ENCODE peak calls at places on chromosomes 7 and 10, in six cellular contexts. S is kidney; J is erythroblast; R is posterior cingulate gyrus; M is activated T-helper 1 cell treated with anti-CD3 and anti-CD28 coated beads, Interleukin-12 subunit alpha, Interleukin-12 subunit beta, Interleukin-2, Interleukin-4 antibody, amounts not matched to agents 30 ng/mL and 10 ng/mL and 1 ng/mL, durations not matched to agents 14 hours and 24 hours and 36 hours; H is GF-D8. Q is an unnamed sample.
A peak's percentile ranks its signal among the peaks of the same experiment; 100 is the strongest.

GRCh38 chr10:42937048-42937447 is 139.8 kb upstream of the RET start:
- DNase-seq in R (no peak), H (no peak), S (peak; percentile 12), J (no peak), M (no peak), Q (no peak)

GRCh38 chr10:70832852-70833542 is 17.2 kb downstream of the SGPL1 start:
- DNase-seq in H (no peak), S (no peak), M (no peak), R (no peak), J (no peak), Q (no peak)

GRCh38 chr7:131238260-131238940 is 89.3 kb upstream of the MKLN1 start:
- DNase-seq in H (no peak), S (no peak), R (no peak), J (no peak), M (no peak), Q (no peak)

GRCh38 chr7:152577339-152577738 is 98.6 kb downstream of the XRCC2 start:
- DNase-seq in H (no peak), J (no peak), R (no peak), S (no peak), M (no peak), Q (peak; percentile 20)

GRCh38 chr7:154927624-154928125 is 75.2 kb downstream of the PAXIP1 start:
- DNase-seq in M (peak; percentile 53), H (peak; percentile 52), R (no peak), S (no peak), J (peak; percentile 88), Q (no peak)

GRCh38 chr10:47027108-47027811 is 116.0 kb downstream of the PTPN20 start:
- DNase-seq in R (no peak), H (no peak), M (no peak), S (no peak), J (no peak), Q (peak; percentile 82)

GRCh38 chr10:77537051-77537450 is 100.6 kb downstream of the KCNMA1 start:
- DNase-seq in M (no peak), S (no peak), J (no peak), H (no peak), R (no peak), Q (no peak)

GRCh38 chr7:117730404-117730803 is 142.8 kb downstream of the CTTNBP2 start:
- DNase-seq in H (no peak), J (no peak), R (no peak), S (no peak), M (no peak), Q (no peak)

GRCh38 chr7:107387077-107387476 is 82.8 kb upstream of the GPR22 start:
- DNase-seq in R (no peak), M (no peak), S (peak; percentile 77), H (no peak), J (peak; percentile 36), Q (peak; percentile 88)

GRCh38 chr7:69981646-69982045 is 383.4 kb downstream of the AUTS2 start:
- DNase-seq in S (no peak), R (no peak), J (no peak), M (no peak), H (no peak), Q (no peak)

GRCh38 chr7:39633563-39634550 is 10.5 kb downstream of the RALA start:
- DNase-seq in M (no peak), J (no peak), H (no peak), S (no peak), R (no peak), Q (no peak)

GRCh38 chr7:1785839-1786238 is 115.8 kb downstream of the ELFN1 start:
- DNase-seq in S (no peak), M (no peak), J (no peak), H (no peak), R (no peak), Q (no peak)

GRCh38 chr10:47035447-47036337 is 124.5 kb downstream of the PTPN20 start:
- DNase-seq in S (no peak), R (peak; percentile 2), M (no peak), H (no peak), J (no peak), Q (peak; percentile 58)

GRCh38 chr7:15848362-15848761 is 161.9 kb upstream of the MEOX2 start:
- DNase-seq in J (peak; percentile 15), S (no peak), R (no peak), H (peak; percentile 89), M (no peak), Q (no peak)

GRCh38 chr7:124171068-124171467 is 138.2 kb upstream of the TMEM229A start:
- DNase-seq in J (no peak), S (no peak), R (peak; percentile 10), M (no peak), H (no peak), Q (no peak)

GRCh38 chr10:58291538-58292174 is 22.7 kb downstream of the CISD1 start:
- DNase-seq in S (no peak), J (peak; percentile 55), M (no peak), H (peak; percentile 51), R (no peak), Q (no peak)

GRCh38 chr10:103982639-103983038 is 15.7 kb downstream of the SLK start:
- DNase-seq in H (no peak), J (peak; percentile 6), R (no peak), S (no peak), M (no peak), Q (no peak)

GRCh38 chr10:22992075-22992474 is 64.2 kb downstream of the ARMC3 start:
- DNase-seq in M (peak; percentile 34), S (no peak), J (no peak), H (no peak), R (no peak), Q (no peak)

GRCh38 chr7:77327932-77328628 is 88.1 kb downstream of the GSAP start:
- DNase-seq in S (no peak), J (no peak), H (peak; percentile 53), M (no peak), R (no peak), Q (no peak)

GRCh38 chr7:68678196-68678595 is 920.1 kb upstream of the AUTS2 start:
- DNase-seq in H (no peak), S (no peak), M (no peak), J (no peak), R (no peak), Q (no peak)

GRCh38 chr10:110919349-110919931 is at the start of gene SHOC2:
- DNase-seq in S (peak; percentile 100), H (no peak), R (peak; percentile 100), J (peak; percentile 99), M (peak; percentile 98), Q (peak; percentile 100)

GRCh38 chr10:47322300-47323061 is at the start of gene GDF2:
- DNase-seq in R (no peak), M (no peak), S (peak; percentile 65), H (no peak), J (peak; percentile 76), Q (peak; percentile 84)

GRCh38 chr10:102235598-102235920 is 5.8 kb downstream of the PITX3 start:
- DNase-seq in M (no peak), J (no peak), R (no peak), S (no peak), H (no peak), Q (no peak)

GRCh38 chr10:131856441-131857094 is 44.2 kb upstream of the PPP2R2D start:
- DNase-seq in R (no peak), M (no peak), H (no peak), J (no peak), S (peak; percentile 46), Q (peak; percentile 73)

GRCh38 chr10:85061401-85061800 is 733.0 kb downstream of the CCSER2 start:
- DNase-seq in M (no peak), H (no peak), J (no peak), S (no peak), R (no peak), Q (no peak)

GRCh38 chr10:129097776-129098175 is 369.3 kb upstream of the MGMT start:
- DNase-seq in H (no peak), R (no peak), M (no peak), S (no peak), J (no peak), Q (no peak)

GRCh38 chr10:124081547-124082140 is 11.8 kb downstream of the CHST15 start:
- DNase-seq in R (no peak), S (no peak), M (no peak), J (no peak), H (no peak), Q (peak; percentile 57)